ENCODE peak calls at places on chromosomes 11 and 22, in nine cellular contexts. One of them, this sample, is unnamed.

GRCh38 chr11:126628790-126629621 is 273.5 kb downstream of the ST3GAL4 start:
- DNase-seq in NCI-H446 treated with DMSO at 0.1 percent for 48 hours: peak
- DNase-seq in stimulated activated CD4-positive, alpha-beta T cell treated with anti-CD3 and anti-CD28 coated beads, Interleukin-12 subunit alpha, Interleukin-12 subunit beta, amount 100 ng/mL, for 4 hours: no peak
- DNase-seq in adrenal gland: no peak
- DNase-seq in AG10803: peak
- DNase-seq in hepatic stellate cell: no peak
- DNase-seq in testis: no peak
- DNase-seq in KG1: no peak
- DNase-seq in NCI-H510A: no peak
- DNase-seq in this sample: peak

GRCh38 chr22:47805394-47805935 is 1043.0 kb downstream of the TBC1D22A start:
- DNase-seq in hepatic stellate cell: no peak
- DNase-seq in AG10803: no peak
- DNase-seq in NCI-H510A: no peak
- DNase-seq in stimulated activated CD4-positive, alpha-beta T cell treated with anti-CD3 and anti-CD28 coated beads, Interleukin-12 subunit alpha, Interleukin-12 subunit beta, amount 100 ng/mL, for 4 hours: no peak
- DNase-seq in KG1: no peak
- DNase-seq in testis: no peak
- DNase-seq in adrenal gland: peak
- DNase-seq in NCI-H446 treated with DMSO at 0.1 percent for 48 hours: no peak
- DNase-seq in this sample: no peak

GRCh38 chr11:66734215-66734614 is 5.2 kb upstream of the SPTBN2 start:
- DNase-seq in stimulated activated CD4-positive, alpha-beta T cell treated with anti-CD3 and anti-CD28 coated beads, Interleukin-12 subunit alpha, Interleukin-12 subunit beta, amount 100 ng/mL, for 4 hours: no peak
- DNase-seq in AG10803: no peak
- DNase-seq in hepatic stellate cell: no peak
- DNase-seq in KG1: no peak
- DNase-seq in NCI-H446 treated with DMSO at 0.1 percent for 48 hours: no peak
- DNase-seq in adrenal gland: no peak
- DNase-seq in testis: no peak
- DNase-seq in NCI-H510A: no peak
- DNase-seq in this sample: no peak

GRCh38 chr11:121446752-121447156 is 5.4 kb upstream of the SORL1 start:
- DNase-seq in hepatic stellate cell: no peak
- DNase-seq in adrenal gland: no peak
- DNase-seq in stimulated activated CD4-positive, alpha-beta T cell treated with anti-CD3 and anti-CD28 coated beads, Interleukin-12 subunit alpha, Interleukin-12 subunit beta, amount 100 ng/mL, for 4 hours: no peak
- DNase-seq in testis: no peak
- DNase-seq in AG10803: peak
- DNase-seq in NCI-H446 treated with DMSO at 0.1 percent for 48 hours: peak
- DNase-seq in KG1: no peak
- DNase-seq in NCI-H510A: no peak
- DNase-seq in this sample: no peak

GRCh38 chr11:8325905-8326304 is 62.2 kb upstream of the LMO1 start:
- DNase-seq in stimulated activated CD4-positive, alpha-beta T cell treated with anti-CD3 and anti-CD28 coated beads, Interleukin-12 subunit alpha, Interleukin-12 subunit beta, amount 100 ng/mL, for 4 hours: no peak
- DNase-seq in KG1: no peak
- DNase-seq in NCI-H446 treated with DMSO at 0.1 percent for 48 hours: no peak
- DNase-seq in NCI-H510A: no peak
- DNase-seq in hepatic stellate cell: no peak
- DNase-seq in AG10803: no peak
- DNase-seq in adrenal gland: no peak
- DNase-seq in testis: no peak
- DNase-seq in this sample: no peak

GRCh38 chr11:126546191-126546590 is 190.7 kb downstream of the ST3GAL4 start:
- DNase-seq in NCI-H510A: no peak
- DNase-seq in testis: no peak
- DNase-seq in AG10803: peak
- DNase-seq in stimulated activated CD4-positive, alpha-beta T cell treated with anti-CD3 and anti-CD28 coated beads, Interleukin-12 subunit alpha, Interleukin-12 subunit beta, amount 100 ng/mL, for 4 hours: no peak
- DNase-seq in hepatic stellate cell: peak
- DNase-seq in KG1: no peak
- DNase-seq in adrenal gland: no peak
- DNase-seq in NCI-H446 treated with DMSO at 0.1 percent for 48 hours: no peak
- DNase-seq in this sample: no peak

GRCh38 chr11:12677131-12677530 is 2.9 kb downstream of the TEAD1 start:
- DNase-seq in hepatic stellate cell: no peak
- DNase-seq in NCI-H510A: no peak
- DNase-seq in KG1: no peak
- DNase-seq in NCI-H446 treated with DMSO at 0.1 percent for 48 hours: no peak
- DNase-seq in adrenal gland: no peak
- DNase-seq in testis: no peak
- DNase-seq in stimulated activated CD4-positive, alpha-beta T cell treated with anti-CD3 and anti-CD28 coated beads, Interleukin-12 subunit alpha, Interleukin-12 subunit beta, amount 100 ng/mL, for 4 hours: no peak
- DNase-seq in AG10803: no peak
- DNase-seq in this sample: peak

GRCh38 chr11:115321602-115322289 is 182.5 kb downstream of the CADM1 start:
- DNase-seq in NCI-H510A: no peak
- DNase-seq in stimulated activated CD4-positive, alpha-beta T cell treated with anti-CD3 and anti-CD28 coated beads, Interleukin-12 subunit alpha, Interleukin-12 subunit beta, amount 100 ng/mL, for 4 hours: no peak
- DNase-seq in testis: no peak
- DNase-seq in KG1: no peak
- DNase-seq in adrenal gland: no peak
- DNase-seq in AG10803: peak
- DNase-seq in hepatic stellate cell: no peak
- DNase-seq in NCI-H446 treated with DMSO at 0.1 percent for 48 hours: no peak
- DNase-seq in this sample: no peak

GRCh38 chr11:198236-198806 is 5.4 kb downstream of the SCGB1C1 start:
- DNase-seq in adrenal gland: no peak
- DNase-seq in KG1: no peak
- DNase-seq in stimulated activated CD4-positive, alpha-beta T cell treated with anti-CD3 and anti-CD28 coated beads, Interleukin-12 subunit alpha, Interleukin-12 subunit beta, amount 100 ng/mL, for 4 hours: no peak
- DNase-seq in NCI-H446 treated with DMSO at 0.1 percent for 48 hours: no peak
- DNase-seq in AG10803: no peak
- DNase-seq in NCI-H510A: no peak
- DNase-seq in testis: peak
- DNase-seq in hepatic stellate cell: no peak
- DNase-seq in this sample: no peak